ENCODE peak calls at places on chromosomes 6 and 20, in eight cellular contexts. B is neuronal stem cell, M is IMR-90, G is fibroblast of lung, Q is GM23248, T is endodermal cell, L is NT2/D1, O is HCT116. V is an unnamed sample.

GRCh38 chr6:4664117-4664626 is 112.0 kb upstream of the CDYL start:
- DNase-seq in B (no peak), M (peak), G (peak), Q (peak), T (no peak), L (no peak), O (no peak), V (peak)

GRCh38 chr6:11054722-11055121 is 10.6 kb upstream of the ELOVL2 start:
- DNase-seq in B (no peak), M (peak), G (no peak), Q (peak), T (no peak), L (no peak), O (no peak), V (no peak)

GRCh38 chr20:21206571-21206970 is 80.7 kb downstream of the KIZ start:
- DNase-seq in B (no peak), M (no peak), G (no peak), Q (no peak), T (no peak), L (no peak), O (no peak), V (no peak)

GRCh38 chr6:118787746-118788419 is 106.1 kb upstream of the ASF1A start:
- DNase-seq in B (no peak), M (no peak), G (peak), Q (peak), T (no peak), L (no peak), O (no peak), V (no peak)

GRCh38 chr6:158569036-158569435 is 9.1 kb downstream of the TMEM181 start:
- DNase-seq in B (no peak), M (no peak), G (no peak), Q (no peak), T (no peak), L (no peak), O (no peak), V (peak)

GRCh38 chr6:167141667-167142432 is 15.9 kb downstream of the GPR31 start:
- DNase-seq in B (peak), M (no peak), G (no peak), Q (peak), T (peak), L (peak), O (peak), V (peak)

GRCh38 chr6:84081222-84081621 is 47.6 kb downstream of the MRAP2 start:
- DNase-seq in B (no peak), M (no peak), G (no peak), Q (no peak), T (no peak), L (no peak), O (no peak), V (peak)

GRCh38 chr20:4038047-4038459 is 22.7 kb upstream of the RNF24 start:
- DNase-seq in B (no peak), M (peak), G (peak), Q (peak), T (peak), L (no peak), O (no peak), V (peak)

GRCh38 chr20:61905781-61906523 is 159.7 kb downstream of the TAF4 start:
- DNase-seq in B (no peak), M (no peak), G (no peak), Q (no peak), T (no peak), L (no peak), O (no peak), V (no peak)

GRCh38 chr20:25860531-25861150 is 164.0 kb upstream of the ZNF337 start:
- DNase-seq in B (no peak), M (no peak), G (no peak), Q (no peak), T (no peak), L (no peak), O (no peak), V (no peak)

GRCh38 chr20:31869942-31870702 is at the start of the genes DUSP15 and TTLL9:
- DNase-seq in B (peak), M (no peak), G (no peak), Q (peak), T (peak), L (no peak), O (no peak), V (peak)

GRCh38 chr6:155611742-155612141 is 156.1 kb upstream of the NOX3 start:
- DNase-seq in B (no peak), M (no peak), G (no peak), Q (no peak), T (no peak), L (no peak), O (no peak), V (no peak)

GRCh38 chr6:84657486-84657885 is 106.9 kb downstream of the TBX18 start:
- DNase-seq in B (no peak), M (no peak), G (no peak), Q (no peak), T (no peak), L (no peak), O (no peak), V (no peak)

GRCh38 chr20:48635791-48636267 is 192.0 kb downstream of the PREX1 start:
- DNase-seq in B (no peak), M (peak), G (peak), Q (peak), T (peak), L (peak), O (peak), V (peak)

GRCh38 chr6:6798430-6798829 is 209.9 kb downstream of the LY86 start:
- DNase-seq in B (no peak), M (no peak), G (no peak), Q (no peak), T (no peak), L (no peak), O (no peak), V (no peak)

GRCh38 chr20:60011512-60012507 is 53.6 kb downstream of the CDH26 start:
- DNase-seq in B (no peak), M (no peak), G (no peak), Q (no peak), T (peak), L (no peak), O (no peak), V (no peak)

GRCh38 chr6:138503881-138504680 is 4.8 kb upstream of the NHSL1 start:
- DNase-seq in B (no peak), M (no peak), G (no peak), Q (no peak), T (no peak), L (no peak), O (no peak), V (no peak)

GRCh38 chr20:52305843-52306242 is 114.3 kb upstream of the ZFP64 start:
- DNase-seq in B (no peak), M (no peak), G (no peak), Q (no peak), T (no peak), L (no peak), O (no peak), V (no peak)

GRCh38 chr6:152391179-152391880 is 245.8 kb downstream of the SYNE1 start:
- DNase-seq in B (no peak), M (peak), G (no peak), Q (no peak), T (no peak), L (no peak), O (no peak), V (no peak)

GRCh38 chr20:47968541-47969310 is 183.4 kb upstream of the SULF2 start:
- DNase-seq in B (no peak), M (no peak), G (no peak), Q (no peak), T (no peak), L (no peak), O (no peak), V (no peak)

GRCh38 chr20:58691773-58692578 is 624 bp upstream of the NPEPL1 start:
- DNase-seq in B (no peak), M (no peak), G (peak), Q (peak), T (peak), L (no peak), O (no peak), V (peak)

GRCh38 chr6:42441059-42441471 is 10.7 kb downstream of the TRERF1 start:
- DNase-seq in B (no peak), M (peak), G (peak), Q (peak), T (no peak), L (no peak), O (no peak), V (no peak)

GRCh38 chr6:113359155-113360140 is 497.7 kb upstream of the MARCKS start:
- DNase-seq in B (no peak), M (peak), G (no peak), Q (peak), T (no peak), L (no peak), O (no peak), V (no peak)

GRCh38 chr6:92538926-92539325 is 880.4 kb downstream of the EPHA7 start:
- DNase-seq in B (no peak), M (no peak), G (no peak), Q (no peak), T (no peak), L (no peak), O (no peak), V (no peak)

GRCh38 chr6:96926425-96926824 is 1.9 kb downstream of the KLHL32 start:
- DNase-seq in B (no peak), M (no peak), G (no peak), Q (no peak), T (no peak), L (no peak), O (no peak), V (peak)

GRCh38 chr6:72619883-72620696 is 1.8 kb upstream of the KCNQ5 start:
- DNase-seq in B (peak), M (peak), G (no peak), Q (peak), T (peak), L (no peak), O (no peak), V (peak)

GRCh38 chr6:70375166-70375565 is 38.1 kb upstream of the FAM135A start:
- DNase-seq in B (no peak), M (peak), G (peak), Q (peak), T (no peak), L (no peak), O (no peak), V (no peak)

GRCh38 chr20:38937000-38937399 is 10.8 kb downstream of the FAM83D start:
- DNase-seq in B (no peak), M (no peak), G (no peak), Q (no peak), T (no peak), L (no peak), O (no peak), V (no peak)

GRCh38 chr6:79077680-79078056 is 386 bp downstream of the PHIP start:
- DNase-seq in B (no peak), M (no peak), G (no peak), Q (peak), T (no peak), L (no peak), O (no peak), V (peak)

GRCh38 chr20:47664068-47664437 is 121.2 kb downstream of the SULF2 start:
- DNase-seq in B (no peak), M (no peak), G (no peak), Q (no peak), T (no peak), L (no peak), O (no peak), V (no peak)

GRCh38 chr20:24016560-24016959 is 28.0 kb upstream of the GGTLC1 start:
- DNase-seq in B (no peak), M (no peak), G (no peak), Q (no peak), T (no peak), L (no peak), O (no peak), V (no peak)

GRCh38 chr20:78338-78737 is 9.1 kb upstream of the DEFB125 start:
- DNase-seq in B (no peak), M (no peak), G (no peak), Q (no peak), T (no peak), L (no peak), O (no peak), V (no peak)

GRCh38 chr6:116016846-116017545 is 43.7 kb downstream of the FRK start:
- DNase-seq in B (no peak), M (peak), G (peak), Q (no peak), T (no peak), L (no peak), O (no peak), V (no peak)
- H3K9ac ChIP-seq in B (no peak), M (no peak), G (no peak), Q (no peak), T (no peak), L (no peak), O (no peak), V (no peak)

GRCh38 chr6:143559101-143559500 is 47.6 kb upstream of the FUCA2 start:
- DNase-seq in B (no peak), M (no peak), G (no peak), Q (no peak), T (no peak), L (no peak), O (no peak), V (no peak)

GRCh38 chr6:143553337-143553736 is 41.8 kb upstream of the FUCA2 start:
- DNase-seq in B (no peak), M (no peak), G (no peak), Q (no peak), T (no peak), L (no peak), O (no peak), V (no peak)

GRCh38 chr6:143556529-143556928 is 45.0 kb upstream of the FUCA2 start:
- DNase-seq in B (no peak), M (peak), G (peak), Q (peak), T (peak), L (no peak), O (no peak), V (no peak)

GRCh38 chr6:143555071-143555492 is 43.6 kb upstream of the FUCA2 start:
- DNase-seq in B (no peak), M (no peak), G (no peak), Q (no peak), T (no peak), L (no peak), O (no peak), V (peak)

GRCh38 chr6:143555582-143555981 is 44.1 kb upstream of the FUCA2 start:
- DNase-seq in B (no peak), M (no peak), G (no peak), Q (no peak), T (no peak), L (no peak), O (no peak), V (no peak)
- H3K9ac ChIP-seq in B (no peak), M (no peak), G (no peak), Q (peak), T (peak), L (no peak), O (no peak), V (no peak)

DNA sequence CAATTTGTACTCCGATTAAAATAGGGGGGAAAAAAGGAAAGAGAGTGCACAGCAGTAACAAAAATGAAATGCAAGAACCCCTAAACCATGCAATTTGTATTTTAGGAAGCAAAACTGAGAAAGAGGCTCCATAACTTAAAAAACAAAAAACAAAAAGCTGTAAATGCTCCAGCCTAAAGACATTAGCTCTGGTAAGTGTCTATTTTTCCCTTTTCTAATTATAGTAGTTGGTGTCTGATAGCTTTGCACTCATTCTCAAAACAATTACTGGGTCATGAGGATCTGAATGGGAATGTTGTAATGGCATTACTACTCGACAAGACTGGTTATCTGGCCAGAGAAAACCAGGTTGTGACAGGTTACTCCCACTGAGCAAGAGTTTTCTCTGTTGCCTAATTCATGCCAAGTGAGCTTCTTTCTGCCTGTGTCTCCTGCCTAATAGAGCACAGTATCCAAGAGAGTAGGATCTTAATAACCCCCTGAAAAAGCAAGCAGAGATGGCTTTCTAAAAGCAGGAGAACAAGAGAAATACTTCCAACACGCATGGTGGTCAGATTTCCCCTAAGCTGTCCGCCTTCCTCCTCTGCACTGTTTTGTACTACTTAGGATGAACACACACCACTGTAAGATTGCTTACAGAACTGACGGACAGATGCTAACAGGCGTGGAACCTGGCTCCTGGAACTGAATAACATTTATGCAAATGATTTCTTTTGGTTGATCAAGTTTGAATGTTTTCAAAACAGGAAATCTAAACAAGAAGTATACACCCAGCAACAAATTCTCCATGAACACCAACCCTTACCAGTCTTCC is 86.4 kb downstream of the FKBP5 start:
- DNase-seq in B (no peak), M (peak), G (peak), Q (peak), T (no peak), L (no peak), O (no peak), V (no peak)
- H3K9ac ChIP-seq in B (no peak), M (peak), G (no peak), Q (peak), T (no peak), L (no peak), O (peak), V (no peak)

DNA sequence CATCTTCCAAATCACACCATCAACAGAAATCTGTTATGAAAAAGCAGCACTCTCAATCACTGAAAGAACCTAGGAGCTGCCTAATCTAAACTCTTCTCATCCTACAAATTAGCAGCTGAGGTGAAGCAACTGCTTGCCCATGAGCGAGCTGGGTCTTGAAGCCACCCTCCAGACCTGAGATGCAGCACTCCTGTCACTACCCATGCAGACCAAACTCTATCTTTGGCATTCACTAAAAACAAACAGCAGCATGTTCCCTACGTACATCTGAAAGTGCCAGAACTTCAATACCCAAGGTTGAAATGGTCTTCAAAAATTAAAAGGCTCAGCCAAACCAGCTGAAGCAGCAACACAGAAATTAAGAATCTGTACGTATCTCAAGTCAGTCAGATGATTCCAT is 14.3 kb downstream of the ADNP start:
- DNase-seq in B (no peak), M (no peak), G (no peak), Q (no peak), T (no peak), L (no peak), O (no peak), V (no peak)
- H3K9ac ChIP-seq in B (no peak), M (no peak), G (no peak), Q (no peak), T (no peak), L (no peak), O (no peak), V (no peak)

GRCh38 chr20:11941593-11942261 is 24.0 kb downstream of the BTBD3 start:
- DNase-seq in B (no peak), M (no peak), G (no peak), Q (no peak), T (no peak), L (no peak), O (no peak), V (no peak)
- H3K9ac ChIP-seq in B (no peak), M (no peak), G (no peak), Q (no peak), T (no peak), L (no peak), O (no peak), V (no peak)

DNA sequence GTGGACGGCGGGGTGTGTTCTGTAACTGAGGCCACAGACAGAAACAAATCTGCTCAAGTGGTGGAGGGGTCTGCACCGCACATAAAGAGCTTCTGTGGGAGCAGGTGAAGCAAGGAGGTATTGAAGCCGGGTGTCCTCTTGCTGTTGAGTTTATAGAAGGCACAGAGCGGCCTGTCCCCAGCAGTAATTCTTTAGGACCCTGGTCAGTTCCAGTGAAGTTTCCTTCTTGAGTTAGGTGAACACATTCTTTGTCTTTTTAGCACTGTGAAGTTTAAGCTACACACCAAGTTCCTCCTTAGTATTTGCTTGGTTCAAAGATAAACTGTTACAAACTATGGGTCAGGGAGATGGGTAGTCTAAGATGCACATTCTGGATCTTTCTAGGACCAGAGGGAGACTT is 6.1 kb downstream of the PRDM1 start:
- DNase-seq in B (no peak), M (no peak), G (no peak), Q (no peak), T (no peak), L (no peak), O (no peak), V (no peak)
- H3K9ac ChIP-seq in B (no peak), M (no peak), G (no peak), Q (no peak), T (no peak), L (no peak), O (no peak), V (no peak)

DNA sequence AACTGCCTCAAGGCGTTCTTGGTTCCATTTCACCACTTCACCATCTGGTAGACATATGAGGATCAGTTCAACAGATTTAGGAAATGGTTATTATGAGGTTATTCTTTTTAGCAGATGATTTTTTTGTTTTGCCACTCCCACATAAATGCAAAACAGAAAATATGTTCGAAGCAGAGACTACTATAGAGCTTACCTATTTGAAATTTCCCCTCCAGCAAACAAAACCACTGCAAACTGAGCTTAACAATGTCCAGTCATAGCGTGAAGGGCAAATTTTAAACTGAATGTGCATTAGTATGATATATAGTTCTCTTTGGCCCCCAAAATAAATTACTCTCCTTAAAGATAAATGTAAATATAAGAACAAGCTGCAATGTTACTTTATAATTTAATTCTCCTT is 520.4 kb upstream of the ADGRB3 start:
- DNase-seq in B (no peak), M (no peak), G (no peak), Q (no peak), T (no peak), L (no peak), O (no peak), V (no peak)
- H3K9ac ChIP-seq in B (no peak), M (no peak), G (no peak), Q (no peak), T (no peak), L (no peak), O (no peak), V (no peak)

V was measured in K562.